ENCODE peak calls at places on chromosome 4, in eight cellular contexts. Q, D, B, Z, J, M, X and F are unnamed samples.

GRCh38 chr4:29711226-29711625 is 1008.9 kb upstream of the PCDH7 start:
- DNase-seq in Q (peak), D (no peak), B (no peak), Z (no peak), J (no peak), M (no peak), X (no peak), F (no peak)

GRCh38 chr4:8917321-8917811 is 45.7 kb upstream of the HMX1 start:
- DNase-seq in Q (no peak), D (peak), B (no peak), Z (peak), J (no peak), M (peak), X (no peak), F (no peak)

GRCh38 chr4:121923306-121923705 is 28.6 kb downstream of the TRPC3 start:
- DNase-seq in Q (no peak), D (no peak), B (no peak), Z (no peak), J (no peak), M (no peak), X (no peak), F (no peak)

GRCh38 chr4:71771613-71772012 is 12.3 kb downstream of the GC start:
- DNase-seq in Q (no peak), D (no peak), B (no peak), Z (no peak), J (no peak), M (no peak), X (no peak), F (no peak)

GRCh38 chr4:98377626-98378025 is 116.4 kb downstream of the RAP1GDS1 start:
- DNase-seq in Q (peak), D (no peak), B (no peak), Z (no peak), J (no peak), M (no peak), X (no peak), F (peak)

GRCh38 chr4:105630670-105631655 is 77.5 kb downstream of the INTS12 start:
- DNase-seq in Q (no peak), D (no peak), B (no peak), Z (no peak), J (no peak), M (no peak), X (no peak), F (no peak)

GRCh38 chr4:76736434-76736833 is 161.5 kb downstream of the SOWAHB start:
- DNase-seq in Q (peak), D (no peak), B (no peak), Z (no peak), J (no peak), M (no peak), X (no peak), F (peak)

GRCh38 chr4:57876934-57877554 is 766.9 kb upstream of the IGFBP7 start:
- DNase-seq in Q (no peak), D (no peak), B (no peak), Z (no peak), J (no peak), M (peak), X (no peak), F (no peak)

GRCh38 chr4:121827851-121828250 is 4.2 kb upstream of the CCNA2 start:
- DNase-seq in Q (peak), D (no peak), B (no peak), Z (no peak), J (no peak), M (no peak), X (no peak), F (peak)

GRCh38 chr4:27759621-27760020 is 899.0 kb downstream of the STIM2 start:
- DNase-seq in Q (peak), D (no peak), B (no peak), Z (no peak), J (no peak), M (no peak), X (no peak), F (peak)

GRCh38 chr4:1055721-1056590 is 44.5 kb downstream of the FGFRL1 start:
- DNase-seq in Q (peak), D (peak), B (peak), Z (peak), J (no peak), M (no peak), X (no peak), F (peak)

GRCh38 chr4:38803833-38804653 is 548 bp downstream of the TLR1 start:
- DNase-seq in Q (no peak), D (no peak), B (no peak), Z (no peak), J (no peak), M (no peak), X (no peak), F (no peak)

GRCh38 chr4:38800366-38800765 is 4.2 kb downstream of the TLR1 start:
- DNase-seq in Q (no peak), D (no peak), B (no peak), Z (no peak), J (no peak), M (no peak), X (no peak), F (no peak)

GRCh38 chr4:38804654-38805295 is at the start of gene TLR1:
- DNase-seq in Q (peak), D (no peak), B (no peak), Z (no peak), J (peak), M (no peak), X (peak), F (peak)

GRCh38 chr4:38802561-38803355 is 1.8 kb downstream of the TLR1 start:
- DNase-seq in Q (no peak), D (no peak), B (no peak), Z (no peak), J (no peak), M (no peak), X (no peak), F (no peak)

GRCh38 chr4:38800956-38801450 is 3.6 kb downstream of the TLR1 start:
- DNase-seq in Q (no peak), D (no peak), B (no peak), Z (no peak), J (no peak), M (no peak), X (no peak), F (no peak)
- H3K4me3 ChIP-seq in Q (no peak), D (no peak), B (no peak), Z (no peak), J (no peak), M (no peak), X (no peak), F (no peak)

GRCh38 chr4:7338876-7339623 is 95.7 kb downstream of the PSAPL1 start:
- DNase-seq in Q (no peak), D (peak), B (peak), Z (no peak), J (no peak), M (no peak), X (no peak), F (no peak)

GRCh38 chr4:7337196-7338058 is 97.3 kb downstream of the PSAPL1 start:
- DNase-seq in Q (no peak), D (peak), B (peak), Z (no peak), J (no peak), M (no peak), X (no peak), F (no peak)

GRCh38 chr4:7336732-7337131 is 98.0 kb downstream of the PSAPL1 start:
- DNase-seq in Q (no peak), D (peak), B (peak), Z (no peak), J (no peak), M (no peak), X (no peak), F (no peak)

GRCh38 chr4:7339751-7340552 is 94.8 kb downstream of the PSAPL1 start:
- DNase-seq in Q (no peak), D (peak), B (peak), Z (no peak), J (no peak), M (no peak), X (no peak), F (no peak)

DNA sequence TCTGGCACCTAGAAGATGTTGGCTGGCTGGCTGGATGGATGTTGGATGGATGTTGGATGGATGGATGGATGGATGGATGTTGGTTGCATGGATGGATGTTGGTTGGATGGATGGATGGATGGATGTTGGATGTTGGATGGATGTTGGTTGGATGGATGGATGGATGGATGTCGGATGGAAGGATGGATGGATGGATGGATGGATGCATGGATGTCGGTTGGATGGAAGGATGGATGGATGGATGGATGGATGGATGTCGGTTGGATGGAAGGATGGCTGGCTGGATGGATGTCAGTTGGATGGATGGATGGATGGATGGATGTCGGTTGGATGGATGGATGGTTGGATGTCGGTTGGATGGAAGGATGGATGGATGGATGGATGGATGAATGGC is 96.7 kb downstream of the PSAPL1 start:
- DNase-seq in Q (no peak), D (no peak), B (no peak), Z (no peak), J (no peak), M (no peak), X (no peak), F (no peak)
- TF ChIP-seq CTCF in Q (no peak), D (no peak), B (no peak), Z (no peak), J (no peak), M (no peak), X (no peak), F (no peak)

DNA sequence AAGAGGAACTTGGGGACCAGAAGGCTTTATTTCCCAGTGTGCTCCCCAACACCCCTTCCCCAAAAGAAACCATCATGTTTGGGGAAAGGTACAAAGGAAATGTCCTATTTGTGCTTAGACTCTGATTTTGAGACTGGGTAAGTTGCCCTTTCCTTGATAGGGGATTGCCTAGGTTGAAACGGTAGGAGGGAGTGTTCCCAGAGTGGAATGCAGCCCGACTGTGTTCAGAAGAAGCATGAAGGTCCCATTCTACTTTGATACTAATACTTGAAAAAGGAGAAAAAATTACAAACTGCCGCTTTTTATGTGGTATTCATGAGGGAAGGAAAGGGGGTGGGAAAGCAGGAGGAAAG is 32.4 kb upstream of the TMEM131L start:
- DNase-seq in Q (no peak), D (no peak), B (no peak), Z (no peak), J (no peak), M (no peak), X (no peak), F (no peak)
- H3K4me3 ChIP-seq in Q (no peak), D (no peak), B (no peak), Z (peak), J (no peak), M (no peak), X (no peak), F (no peak)

GRCh38 chr4:3429651-3430050 is 12.1 kb upstream of the HGFAC start:
- DNase-seq in Q (no peak), D (no peak), B (no peak), Z (no peak), J (no peak), M (no peak), X (no peak), F (no peak)
- TF ChIP-seq CTCF in Q (no peak), D (no peak), B (no peak), Z (no peak), J (no peak), M (no peak), X (no peak), F (no peak)

GRCh38 chr4:5568931-5569330 is 139.4 kb downstream of the EVC2 start:
- DNase-seq in Q (no peak), D (no peak), B (no peak), Z (no peak), J (no peak), M (no peak), X (no peak), F (no peak)

GRCh38 chr4:5566991-5567390 is 141.4 kb downstream of the EVC2 start:
- DNase-seq in Q (no peak), D (no peak), B (no peak), Z (no peak), J (no peak), M (no peak), X (no peak), F (no peak)

GRCh38 chr4:5568336-5568735 is 140.0 kb downstream of the EVC2 start:
- DNase-seq in Q (no peak), D (no peak), B (no peak), Z (no peak), J (no peak), M (no peak), X (no peak), F (no peak)

GRCh38 chr4:5563856-5564255 is 144.5 kb downstream of the EVC2 start:
- DNase-seq in Q (no peak), D (no peak), B (no peak), Z (no peak), J (no peak), M (no peak), X (no peak), F (no peak)

GRCh38 chr4:5566526-5566925 is 141.8 kb downstream of the EVC2 start:
- DNase-seq in Q (no peak), D (no peak), B (no peak), Z (no peak), J (no peak), M (no peak), X (no peak), F (no peak)
- H3K4me3 ChIP-seq in Q (no peak), D (no peak), B (no peak), Z (no peak), J (no peak), M (no peak), X (no peak), F (no peak)